ENCODE peak calls at places on chromosomes 11 and 22, in four cellular contexts. M, K, F and C are unnamed samples.

GRCh38 chr11:64125676-64126075 is 40.2 kb downstream of the MACROD1 start:
- DNase-seq in F (no peak), M (no peak), K (no peak), C (no peak)

GRCh38 chr11:2932850-2933251 is 3.6 kb upstream of the PHLDA2 start:
- DNase-seq in K (peak; percentile 74), F (no peak), M (no peak), C (no peak)

GRCh38 chr22:28025333-28025732 is 106.3 kb upstream of the PITPNB start:
- DNase-seq in K (no peak), M (no peak), F (no peak), C (no peak)

GRCh38 chr11:23778971-23779370 is 717.9 kb upstream of the LUZP2 start:
- DNase-seq in M (peak; percentile 25), K (no peak), F (no peak), C (no peak)

GRCh38 chr22:27543460-27543859 is 258.1 kb downstream of the MN1 start:
- DNase-seq in F (no peak), M (no peak), K (no peak), C (no peak)

GRCh38 chr11:122637538-122637937 is 18.0 kb upstream of the UBASH3B start:
- DNase-seq in K (no peak), M (no peak), F (no peak), C (no peak)

GRCh38 chr22:41286639-41287091 is 678 bp upstream of the RANGAP1 start:
- DNase-seq in K (peak; percentile 69), M (peak; percentile 33), F (no peak), C (peak; percentile 77)

GRCh38 chr11:115145316-115145715 is 358.9 kb downstream of the CADM1 start:
- DNase-seq in M (no peak), K (no peak), F (no peak), C (no peak)

GRCh38 chr11:30635401-30635989 is 49.3 kb upstream of the MPPED2 start:
- DNase-seq in F (no peak), M (peak; percentile 0), K (peak; percentile 48), C (no peak)

GRCh38 chr11:105070221-105070789 is 25.2 kb upstream of the CARD16 start:
- DNase-seq in F (no peak), M (no peak), K (no peak), C (no peak)

GRCh38 chr22:43427296-43428004 is 15.6 kb downstream of the MPPED1 start:
- DNase-seq in K (no peak), F (no peak), M (no peak), C (no peak)

GRCh38 chr11:9535189-9535781 is 38.2 kb upstream of the WEE1 start:
- DNase-seq in M (peak; percentile 87), K (peak; percentile 61), F (peak; percentile 67), C (no peak)

GRCh38 chr22:19001204-19001603 is 65.1 kb upstream of the PRODH start:
- DNase-seq in F (no peak), K (no peak), M (no peak), C (no peak)

GRCh38 chr11:19817870-19818269 is 105.2 kb downstream of the NAV2 start:
- DNase-seq in M (no peak), K (no peak), F (no peak), C (no peak)

GRCh38 chr22:47090591-47091240 is 328.3 kb downstream of the TBC1D22A start:
- DNase-seq in K (no peak), F (no peak), M (peak; percentile 70), C (no peak)

GRCh38 chr22:20312396-20313191 is 7.3 kb downstream of the DGCR6L start:
- DNase-seq in F (no peak), M (no peak), K (no peak), C (no peak)

GRCh38 chr11:82823635-82824614 is 76.3 kb downstream of the PRCP start:
- DNase-seq in K (no peak), M (no peak), F (no peak), C (no peak)

GRCh38 chr22:31253949-31254348 is 38.3 kb downstream of the PIK3IP1 start:
- DNase-seq in F (no peak), K (peak; percentile 58), M (no peak), C (peak; percentile 71)

GRCh38 chr11:72671144-72672099 is 2.8 kb downstream of the PDE2A start:
- DNase-seq in M (no peak), F (no peak), K (no peak), C (no peak)

GRCh38 chr11:100857236-100858005 is 170.3 kb downstream of the ARHGAP42 start:
- DNase-seq in M (no peak), F (no peak), K (no peak), C (no peak)

GRCh38 chr11:6405039-6405667 is 13.7 kb downstream of the APBB1 start:
- DNase-seq in K (no peak), F (no peak), M (peak; percentile 31), C (no peak)

GRCh38 chr11:7575841-7576451 is 62.1 kb downstream of the PPFIBP2 start:
- DNase-seq in M (no peak), K (peak; percentile 47), F (peak; percentile 6), C (peak; percentile 18)